ENCODE peak calls at places on chromosomes 7 and 10, in seven cellular contexts. I is NCI-H2107, P is germinal center, R is caudate nucleus, W is EL, B is BJ, H is cardiac fibroblast. G is an unnamed sample.
A peak's percentile ranks its signal among the peaks of the same experiment; 100 is the strongest.

GRCh38 chr10:131534836-131535235 is 223.3 kb upstream of the TCERG1L start:
- DNase-seq in B (no peak), W (no peak), H (no peak), R (no peak), P (no peak), I (no peak), G (no peak)

GRCh38 chr7:45599851-45600706 is 25.9 kb downstream of the ADCY1 start:
- DNase-seq in R (no peak), B (no peak), H (no peak), I (no peak), W (no peak), P (no peak), G (no peak)

GRCh38 chr7:144531181-144531580 is 127.7 kb upstream of the NOBOX start:
- DNase-seq in B (no peak), R (no peak), P (no peak), W (no peak), I (no peak), H (peak; percentile 31), G (no peak)

GRCh38 chr10:4243651-4244050 is 458.6 kb upstream of the KLF6 start:
- DNase-seq in I (no peak), B (peak; percentile 96), P (no peak), H (peak; percentile 100), R (no peak), W (peak; percentile 98), G (peak; percentile 70)

GRCh38 chr7:108294595-108294994 is 161.6 kb downstream of the NRCAM start:
- DNase-seq in B (no peak), P (peak; percentile 64), W (peak; percentile 6), R (no peak), I (no peak), H (peak; percentile 41), G (no peak)

GRCh38 chr10:125008689-125009579 is 67.0 kb downstream of the ZRANB1 start:
- DNase-seq in W (no peak), R (no peak), H (no peak), B (no peak), I (no peak), P (no peak), G (no peak)

GRCh38 chr7:134444198-134444960 is 14.5 kb downstream of the AKR1B1 start:
- DNase-seq in B (no peak), I (no peak), R (peak; percentile 43), H (no peak), W (no peak), P (no peak), G (no peak)

GRCh38 chr10:36280396-36280795 is 638.3 kb upstream of the FZD8 start:
- DNase-seq in I (no peak), P (no peak), B (no peak), R (no peak), W (peak; percentile 47), H (peak; percentile 58), G (no peak)

GRCh38 chr10:84308481-84309304 is 19.7 kb upstream of the CCSER2 start:
- DNase-seq in R (no peak), B (no peak), H (peak; percentile 62), I (no peak), P (no peak), W (peak; percentile 63), G (peak; percentile 65)

GRCh38 chr10:80171248-80171660 is 34.1 kb downstream of the ANXA11 start:
- DNase-seq in W (peak; percentile 20), I (no peak), R (no peak), H (no peak), P (no peak), B (no peak), G (no peak)

GRCh38 chr7:38796636-38797501 is 112.1 kb downstream of the VPS41 start:
- DNase-seq in I (peak; percentile 41), R (peak; percentile 8), P (peak; percentile 9), B (peak; percentile 10), W (peak; percentile 64), H (peak; percentile 76), G (peak; percentile 44)

G was measured in Caki2.